ENCODE peak calls at places on chromosomes 3 and 15, in nine cellular contexts. R is NCI-H524; T is uterus; J is globus pallidus; C is PC-3; N is stimulated activated CD4-positive, alpha-beta T cell treated with anti-CD3 and anti-CD28 coated beads, Interleukin-4, amount 100 ng/mL, for 1 hour; P is RKO; M is endothelial cell; V is GM12865. G is an unnamed sample.

GRCh38 chr15:100348578-100348977 is 6.8 kb upstream of the ADAMTS17 start:
- DNase-seq in M (no peak), C (peak; percentile 76), R (no peak), T (no peak), V (no peak), P (no peak), J (no peak), N (no peak), G (no peak)

GRCh38 chr3:149336925-149337324 is 3.5 kb upstream of the TM4SF18 start:
- DNase-seq in P (no peak), R (no peak), V (no peak), C (no peak), T (no peak), M (no peak), J (no peak), N (no peak), G (no peak)

GRCh38 chr3:151410891-151411559 is 26.5 kb upstream of the P2RY12 start:
- DNase-seq in C (peak; percentile 64), P (no peak), T (no peak), M (no peak), R (no peak), J (no peak), V (no peak), N (no peak), G (no peak)

GRCh38 chr3:19171794-19172193 is 23.5 kb downstream of the KCNH8 start:
- DNase-seq in R (no peak), V (no peak), P (no peak), N (no peak), T (no peak), J (no peak), M (no peak), C (no peak), G (no peak)

GRCh38 chr3:14548321-14548729 is 8.2 kb upstream of the GRIP2 start:
- DNase-seq in C (peak; percentile 65), R (peak; percentile 77), P (peak; percentile 52), V (peak; percentile 60), J (peak; percentile 31), T (peak; percentile 73), N (peak; percentile 38), M (peak; percentile 77), G (peak; percentile 66)

GRCh38 chr3:25604107-25604805 is 60.5 kb downstream of the TOP2B start:
- DNase-seq in J (no peak), P (peak; percentile 69), M (no peak), N (no peak), V (no peak), T (no peak), R (no peak), C (peak; percentile 37), G (no peak)

GRCh38 chr15:77033729-77034619 is 36.9 kb downstream of the TSPAN3 start:
- DNase-seq in J (no peak), M (peak; percentile 3), T (peak; percentile 11), V (no peak), P (no peak), C (no peak), R (no peak), N (no peak), G (no peak)

GRCh38 chr3:149657458-149657795 is 398 bp downstream of the WWTR1 start:
- DNase-seq in V (no peak), N (no peak), R (no peak), P (no peak), M (no peak), T (peak; percentile 67), C (peak; percentile 46), J (peak; percentile 35), G (peak; percentile 17)

GRCh38 chr3:46298871-46299607 is 54.9 kb upstream of the CCR2 start:
- DNase-seq in J (no peak), C (no peak), P (no peak), M (no peak), N (no peak), V (peak; percentile 87), R (no peak), T (no peak), G (no peak)

GRCh38 chr15:78676424-78677110 is 35.6 kb upstream of the CHRNB4 start:
- DNase-seq in R (no peak), C (no peak), J (no peak), V (no peak), N (no peak), P (no peak), T (no peak), M (no peak), G (no peak)

G was measured in cerebellar cortex.